ENCODE peak calls at places on chromosomes 11 and 22, in nine cellular contexts. One of them, this sample, is unnamed.

GRCh38 chr11:45927684-45928413 is 5.4 kb downstream of the LARGE2 start:
- DNase-seq in omental fat pad: no peak
- DNase-seq in AG09309: no peak
- DNase-seq in anterior cingulate cortex: no peak
- DNase-seq in hypothalamus: no peak
- DNase-seq in esophagus squamous epithelium: no peak
- DNase-seq in cerebellar cortex: no peak
- DNase-seq in lung microvascular endothelial cell: no peak
- DNase-seq in NCI-H748 treated with DMSO at 0.1 percent for 48 hours: no peak
- DNase-seq in this sample: no peak

GRCh38 chr11:128927108-128927461 is 15.6 kb downstream of the TP53AIP1 start:
- DNase-seq in esophagus squamous epithelium: no peak
- DNase-seq in cerebellar cortex: no peak
- DNase-seq in AG09309: no peak
- DNase-seq in anterior cingulate cortex: no peak
- DNase-seq in hypothalamus: no peak
- DNase-seq in omental fat pad: no peak
- DNase-seq in NCI-H748 treated with DMSO at 0.1 percent for 48 hours: no peak
- DNase-seq in lung microvascular endothelial cell: no peak
- DNase-seq in this sample: no peak

GRCh38 chr22:41517172-41518047 is 26.9 kb downstream of the POLR3H start:
- DNase-seq in hypothalamus: peak
- DNase-seq in cerebellar cortex: peak
- DNase-seq in anterior cingulate cortex: peak
- DNase-seq in NCI-H748 treated with DMSO at 0.1 percent for 48 hours: peak
- DNase-seq in lung microvascular endothelial cell: peak
- DNase-seq in AG09309: no peak
- DNase-seq in esophagus squamous epithelium: no peak
- DNase-seq in omental fat pad: peak
- DNase-seq in this sample: no peak

GRCh38 chr22:30763815-30764686 is 69.4 kb downstream of the OSBP2 start:
- DNase-seq in cerebellar cortex: peak
- DNase-seq in NCI-H748 treated with DMSO at 0.1 percent for 48 hours: peak
- DNase-seq in AG09309: peak
- DNase-seq in lung microvascular endothelial cell: peak
- DNase-seq in hypothalamus: peak
- DNase-seq in esophagus squamous epithelium: no peak
- DNase-seq in omental fat pad: no peak
- DNase-seq in anterior cingulate cortex: peak
- DNase-seq in this sample: peak

GRCh38 chr22:19960491-19961200 is 19.0 kb upstream of the TXNRD2 start:
- DNase-seq in anterior cingulate cortex: no peak
- DNase-seq in lung microvascular endothelial cell: no peak
- DNase-seq in esophagus squamous epithelium: no peak
- DNase-seq in hypothalamus: no peak
- DNase-seq in omental fat pad: no peak
- DNase-seq in AG09309: no peak
- DNase-seq in cerebellar cortex: no peak
- DNase-seq in NCI-H748 treated with DMSO at 0.1 percent for 48 hours: no peak
- DNase-seq in this sample: no peak

GRCh38 chr22:39297490-39298193 is 21.8 kb downstream of the RPL3 start:
- DNase-seq in cerebellar cortex: peak
- DNase-seq in AG09309: no peak
- DNase-seq in omental fat pad: no peak
- DNase-seq in NCI-H748 treated with DMSO at 0.1 percent for 48 hours: no peak
- DNase-seq in hypothalamus: no peak
- DNase-seq in anterior cingulate cortex: no peak
- DNase-seq in esophagus squamous epithelium: no peak
- DNase-seq in lung microvascular endothelial cell: no peak
- DNase-seq in this sample: no peak

GRCh38 chr11:128938156-128938885 is 4.3 kb downstream of the TP53AIP1 start:
- DNase-seq in esophagus squamous epithelium: no peak
- DNase-seq in NCI-H748 treated with DMSO at 0.1 percent for 48 hours: no peak
- DNase-seq in hypothalamus: no peak
- DNase-seq in lung microvascular endothelial cell: no peak
- DNase-seq in anterior cingulate cortex: no peak
- DNase-seq in omental fat pad: no peak
- DNase-seq in AG09309: no peak
- DNase-seq in cerebellar cortex: no peak
- DNase-seq in this sample: no peak

GRCh38 chr11:11849127-11849746 is 7.5 kb downstream of the USP47 start:
- DNase-seq in NCI-H748 treated with DMSO at 0.1 percent for 48 hours: peak
- DNase-seq in lung microvascular endothelial cell: peak
- DNase-seq in esophagus squamous epithelium: no peak
- DNase-seq in cerebellar cortex: peak
- DNase-seq in anterior cingulate cortex: peak
- DNase-seq in omental fat pad: no peak
- DNase-seq in AG09309: no peak
- DNase-seq in hypothalamus: no peak
- DNase-seq in this sample: no peak

GRCh38 chr11:77068461-77069335 is 1.9 kb downstream of the CAPN5 start:
- DNase-seq in omental fat pad: peak
- DNase-seq in anterior cingulate cortex: no peak
- DNase-seq in AG09309: no peak
- DNase-seq in NCI-H748 treated with DMSO at 0.1 percent for 48 hours: no peak
- DNase-seq in esophagus squamous epithelium: no peak
- DNase-seq in lung microvascular endothelial cell: no peak
- DNase-seq in hypothalamus: no peak
- DNase-seq in cerebellar cortex: no peak
- DNase-seq in this sample: no peak

GRCh38 chr22:44286673-44287072 is 26.1 kb downstream of the SHISAL1 start:
- DNase-seq in lung microvascular endothelial cell: no peak
- DNase-seq in omental fat pad: no peak
- DNase-seq in NCI-H748 treated with DMSO at 0.1 percent for 48 hours: no peak
- DNase-seq in AG09309: no peak
- DNase-seq in anterior cingulate cortex: peak
- DNase-seq in cerebellar cortex: no peak
- DNase-seq in esophagus squamous epithelium: no peak
- DNase-seq in hypothalamus: no peak
- DNase-seq in this sample: no peak

GRCh38 chr22:22394589-22394988 is 114.0 kb downstream of the ZNF280B start:
- DNase-seq in cerebellar cortex: no peak
- DNase-seq in omental fat pad: no peak
- DNase-seq in NCI-H748 treated with DMSO at 0.1 percent for 48 hours: no peak
- DNase-seq in anterior cingulate cortex: no peak
- DNase-seq in lung microvascular endothelial cell: no peak
- DNase-seq in AG09309: no peak
- DNase-seq in hypothalamus: no peak
- DNase-seq in esophagus squamous epithelium: no peak
- DNase-seq in this sample: no peak

GRCh38 chr11:116930586-116930985 is 93.2 kb upstream of the APOA1 start:
- DNase-seq in omental fat pad: no peak
- DNase-seq in cerebellar cortex: no peak
- DNase-seq in esophagus squamous epithelium: no peak
- DNase-seq in NCI-H748 treated with DMSO at 0.1 percent for 48 hours: no peak
- DNase-seq in hypothalamus: no peak
- DNase-seq in anterior cingulate cortex: no peak
- DNase-seq in lung microvascular endothelial cell: no peak
- DNase-seq in AG09309: no peak
- DNase-seq in this sample: no peak

GRCh38 chr11:10317281-10317755 is 12.4 kb downstream of the ADM start:
- DNase-seq in cerebellar cortex: peak
- DNase-seq in anterior cingulate cortex: no peak
- DNase-seq in lung microvascular endothelial cell: no peak
- DNase-seq in hypothalamus: no peak
- DNase-seq in omental fat pad: no peak
- DNase-seq in NCI-H748 treated with DMSO at 0.1 percent for 48 hours: no peak
- DNase-seq in esophagus squamous epithelium: no peak
- DNase-seq in AG09309: no peak
- DNase-seq in this sample: no peak

This sample was measured in SK-N-MC.